ENCODE peak calls at places on chromosomes 12 and 14, in four cellular contexts. R is right lobe of liver, D is left lung, E is PC-9. P is an unnamed sample.

GRCh38 chr14:104436741-104437701 is 142.5 kb upstream of the C14orf180 start:
- DNase-seq in R (peak; percentile 21), D (peak; percentile 71), E (no peak), P (no peak)

GRCh38 chr12:6089041-6089823 is 35.2 kb downstream of the VWF start:
- DNase-seq in R (no peak), D (no peak), E (peak; percentile 93), P (no peak)

GRCh38 chr14:86003998-86004397 is 474.1 kb downstream of the FLRT2 start:
- DNase-seq in R (no peak), D (no peak), E (no peak), P (no peak)

GRCh38 chr12:107580750-107581529 is 104.7 kb upstream of the PWP1 start:
- DNase-seq in R (no peak), D (peak; percentile 78), E (no peak), P (no peak)

GRCh38 chr14:50775357-50775756 is 55.6 kb downstream of the NIN start:
- DNase-seq in R (no peak), D (no peak), E (peak; percentile 85), P (no peak)

GRCh38 chr14:102916347-102917055 is 6.0 kb upstream of the AMN start:
- DNase-seq in R (no peak), D (peak; percentile 55), E (no peak), P (no peak)

GRCh38 chr12:13534242-13534641 is 337.7 kb downstream of the EMP1 start:
- DNase-seq in R (no peak), D (no peak), E (no peak), P (no peak)

GRCh38 chr14:31505411-31505810 is 17.6 kb upstream of the GPR33 start:
- DNase-seq in R (no peak), D (no peak), E (no peak), P (no peak)

GRCh38 chr14:59215353-59215752 is 26.9 kb downstream of the DAAM1 start:
- DNase-seq in R (peak; percentile 76), D (peak; percentile 85), E (no peak), P (peak; percentile 60)

GRCh38 chr12:1691123-1692007 is 495 bp downstream of the ADIPOR2 start:
- DNase-seq in R (peak; percentile 68), D (peak; percentile 90), E (no peak), P (peak; percentile 32)

GRCh38 chr14:64509036-64509435 is 4.5 kb downstream of the ZBTB1 start:
- DNase-seq in R (no peak), D (no peak), E (no peak), P (no peak)

GRCh38 chr14:51262868-51263267 is 22.8 kb downstream of the TMX1 start:
- DNase-seq in R (no peak), D (no peak), E (no peak), P (no peak)

GRCh38 chr12:117060236-117060926 is 38.8 kb downstream of the TESC start:
- DNase-seq in R (no peak), D (peak; percentile 44), E (no peak), P (no peak)

GRCh38 chr12:9751204-9752144 is 9.2 kb downstream of the CD69 start:
- DNase-seq in R (no peak), D (no peak), E (no peak), P (no peak)

GRCh38 chr12:53211476-53212381 is 4.7 kb upstream of the ITGB7 start:
- DNase-seq in R (no peak), D (no peak), E (no peak), P (peak; percentile 13)

GRCh38 chr14:99659333-99659741 is 14.4 kb downstream of the HHIPL1 start:
- DNase-seq in R (no peak), D (no peak), E (no peak), P (no peak)

GRCh38 chr14:99674776-99675175 is 9.3 kb upstream of the CYP46A1 start:
- DNase-seq in R (no peak), D (no peak), E (no peak), P (no peak)

GRCh38 chr14:77181603-77182437 is at the start of gene TMEM63C:
- DNase-seq in R (peak; percentile 35), D (no peak), E (peak; percentile 66), P (no peak)

GRCh38 chr12:91852646-91853045 is 293.0 kb downstream of the BTG1 start:
- DNase-seq in R (no peak), D (no peak), E (no peak), P (no peak)

GRCh38 chr12:79601908-79602307 is 88.9 kb downstream of the PAWR start:
- DNase-seq in R (no peak), D (no peak), E (no peak), P (no peak)
- H3K4me1 ChIP-seq in R (no peaks in the 10 kb centered on the region), D (no peaks in the 10 kb centered on the region), E (no peaks in the 10 kb centered on the region), P (no peaks in the 10 kb centered on the region)

GRCh38 chr12:105667880-105668279 is 337.4 kb downstream of the C12orf75 start:
- DNase-seq in R (no peak), D (no peak), E (no peak), P (no peak)
- H3K4me1 ChIP-seq in R (no peaks in the 10 kb centered on the region), D (no peaks in the 10 kb centered on the region), E (no peaks in the 10 kb centered on the region), P (no peaks in the 10 kb centered on the region)

GRCh38 chr14:61566537-61567225 is 128.6 kb upstream of the HIF1A start:
- DNase-seq in R (no peak), D (no peak), E (peak; percentile 56), P (no peak)
- H3K4me1 ChIP-seq in R (peaks cover 17% of the 10 kb centered on the region), D (peaks cover 98% of the 10 kb centered on the region), E (peaks cover 96% of the 10 kb centered on the region), P (no peaks in the 10 kb centered on the region)

DNA sequence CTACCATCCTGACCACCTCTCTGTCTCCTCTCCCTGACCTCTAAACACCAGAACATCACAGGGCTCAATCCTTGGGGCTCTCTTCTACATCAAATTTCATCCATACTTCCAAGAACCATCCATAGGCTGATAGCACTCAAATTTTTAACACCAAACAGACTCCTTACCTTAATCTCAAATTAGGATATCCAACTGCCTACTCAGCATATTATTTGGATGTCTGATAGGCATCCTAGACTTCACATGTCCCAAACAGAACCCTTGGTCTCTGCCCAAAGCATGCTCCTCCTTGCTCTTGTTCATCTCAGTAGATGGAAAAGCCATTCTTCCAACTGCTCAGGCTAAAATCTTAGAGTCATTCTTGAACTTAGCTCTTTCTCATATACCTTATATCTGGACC is 91.3 kb downstream of the GALC start:
- DNase-seq in R (no peak), D (no peak), E (no peak), P (no peak)
- H3K4me1 ChIP-seq in R (no peaks in the 10 kb centered on the region), D (no peaks in the 10 kb centered on the region), E (no peaks in the 10 kb centered on the region), P (no peaks in the 10 kb centered on the region)